ENCODE peak calls at places on chromosome 22, in eight cellular contexts. X is neural progenitor cell; Y is effector memory CD4-positive, alpha-beta T cell; R is naive thymus-derived CD8-positive, alpha-beta T cell; U is activated CD4-positive, alpha-beta T cell treated with anti-CD3 and anti-CD28 coated beads, Interleukin-2, amount 50 U/mL, for 24 hours; Q is neural crest cell; N is uterus; H is ELR. B is an unnamed sample.

GRCh38 chr22:32044913-32045312 is 1.9 kb downstream of the SLC5A1 start:
- DNase-seq in N (peak; percentile 17), Q (no peak), X (no peak), U (no peak), H (no peak), Y (no peak), R (no peak), B (no peak)

GRCh38 chr22:30755760-30756124 is 61.1 kb downstream of the OSBP2 start:
- DNase-seq in U (no peak), H (no peak), N (no peak), Y (no peak), Q (no peak), R (no peak), X (no peak), B (no peak)

GRCh38 chr22:35637254-35637653 is 11.0 kb upstream of the APOL6 start:
- DNase-seq in R (no peak), Y (no peak), Q (no peak), X (peak; percentile 48), U (no peak), H (no peak), N (peak; percentile 11), B (no peak)

GRCh38 chr22:45774016-45774670 is 102.5 kb downstream of the ATXN10 start:
- DNase-seq in Y (no peak), U (no peak), X (no peak), H (no peak), Q (no peak), R (no peak), N (no peak), B (no peak)

GRCh38 chr22:49356428-49356827 is 471.2 kb downstream of the BRD1 start:
- DNase-seq in U (no peak), R (no peak), Q (no peak), N (no peak), Y (no peak), H (no peak), X (no peak), B (no peak)

GRCh38 chr22:48957311-48957986 is 870.2 kb downstream of the BRD1 start:
- DNase-seq in N (no peak), U (no peak), Y (no peak), X (no peak), R (no peak), Q (no peak), H (no peak), B (no peak)

GRCh38 chr22:29782061-29782845 is 15.1 kb downstream of the UQCR10 start:
- DNase-seq in R (no peak), X (no peak), Y (no peak), Q (no peak), U (no peak), N (no peak), H (no peak), B (no peak)

GRCh38 chr22:36331306-36331911 is 56.4 kb downstream of the MYH9 start:
- DNase-seq in U (no peak), Y (peak; percentile 66), R (peak; percentile 41), N (peak; percentile 94), H (peak; percentile 98), Q (no peak), X (no peak), B (no peak)

GRCh38 chr22:49480896-49481650 is 346.6 kb downstream of the BRD1 start:
- DNase-seq in N (no peak), X (no peak), Y (no peak), Q (no peak), H (no peak), U (no peak), R (no peak), B (no peak)

GRCh38 chr22:31199187-31199586 is 12.9 kb upstream of the LIMK2 start:
- DNase-seq in R (no peak), Q (no peak), U (no peak), H (peak; percentile 25), N (no peak), Y (no peak), X (no peak), B (no peak)

GRCh38 chr22:43289976-43290663 is 53.1 kb downstream of the SCUBE1 start:
- DNase-seq in H (peak; percentile 45), Y (no peak), Q (no peak), X (no peak), R (no peak), U (no peak), N (peak; percentile 38), B (no peak)

GRCh38 chr22:37979782-37980181 is 4.6 kb downstream of the SOX10 start:
- DNase-seq in U (no peak), N (no peak), Y (no peak), Q (no peak), X (peak; percentile 74), H (no peak), R (no peak), B (no peak)

GRCh38 chr22:20999350-21000214 is 2.3 kb downstream of the THAP7 start:
- DNase-seq in N (no peak), Q (no peak), X (no peak), R (no peak), Y (no peak), U (no peak), H (no peak), B (no peak)

GRCh38 chr22:43889366-43890253 is 2.2 kb downstream of the PNPLA5 start:
- DNase-seq in H (peak; percentile 58), X (peak; percentile 40), Y (no peak), N (no peak), Q (no peak), R (no peak), U (no peak), B (no peak)

GRCh38 chr22:50723991-50724390 is 14.0 kb upstream of the ACR start:
- DNase-seq in Q (no peak), N (no peak), H (no peak), X (no peak), Y (no peak), R (no peak), U (no peak), B (peak; percentile 15)

GRCh38 chr22:40051322-40051721 is 56.6 kb downstream of the FAM83F start:
- DNase-seq in Q (no peak), X (no peak), N (no peak), R (no peak), Y (no peak), U (no peak), H (no peak), B (no peak)

GRCh38 chr22:25051073-25051472 is 98.6 kb downstream of the KIAA1671 start:
- DNase-seq in Q (no peak), Y (no peak), R (no peak), U (no peak), H (peak; percentile 5), X (no peak), N (no peak), B (no peak)

GRCh38 chr22:25358421-25359170 is 139.2 kb downstream of the CRYBB2 start:
- DNase-seq in H (no peak), R (no peak), X (no peak), Q (no peak), Y (no peak), U (no peak), N (no peak), B (no peak)

GRCh38 chr22:25110596-25110845 is 89.1 kb upstream of the CRYBB3 start:
- DNase-seq in Q (no peak), H (no peak), U (no peak), Y (no peak), X (no peak), R (no peak), N (no peak), B (no peak)

GRCh38 chr22:37060801-37061610 is 9.5 kb downstream of the KCTD17 start:
- DNase-seq in N (no peak), U (peak; percentile 16), Q (no peak), R (no peak), X (no peak), Y (no peak), H (no peak), B (no peak)

GRCh38 chr22:25668437-25668836 is 73.6 kb upstream of the MYO18B start:
- DNase-seq in U (no peak), H (peak; percentile 13), N (peak; percentile 33), Q (no peak), R (no peak), Y (no peak), X (no peak), B (no peak)

GRCh38 chr22:50469377-50470305 is 5.2 kb downstream of the SBF1 start:
- DNase-seq in X (no peak), R (peak; percentile 87), N (no peak), Y (peak; percentile 98), Q (no peak), U (peak; percentile 70), H (peak; percentile 72), B (no peak)

GRCh38 chr22:26835929-26836528 is 178.6 kb downstream of the MIAT start:
- DNase-seq in Y (no peak), Q (peak; percentile 59), X (peak; percentile 94), N (peak; percentile 19), H (peak; percentile 55), R (peak; percentile 9), U (peak; percentile 5), B (peak; percentile 6)

GRCh38 chr22:38109391-38110000 is 988 bp downstream of the BAIAP2L2 start:
- DNase-seq in R (no peak), N (no peak), X (peak; percentile 31), Y (no peak), Q (peak; percentile 41), U (no peak), H (no peak), B (no peak)

GRCh38 chr22:45863981-45864751 is 112.8 kb downstream of the WNT7B start:
- DNase-seq in R (peak; percentile 58), Y (no peak), X (peak; percentile 80), H (peak; percentile 65), U (peak; percentile 63), N (no peak), Q (peak; percentile 93), B (peak; percentile 90)

GRCh38 chr22:23894710-23895598 is 771 bp downstream of the MIF start:
- DNase-seq in X (peak; percentile 90), N (peak; percentile 75), R (peak; percentile 51), Y (peak; percentile 32), H (peak; percentile 90), Q (peak; percentile 50), U (peak; percentile 46), B (peak; percentile 94)

GRCh38 chr22:19844423-19845368 is 10.0 kb downstream of the GNB1L start:
- DNase-seq in H (peak; percentile 81), Q (no peak), X (no peak), R (no peak), Y (no peak), N (peak; percentile 68), U (no peak), B (no peak)

GRCh38 chr22:27692243-27692642 is 109.3 kb downstream of the MN1 start:
- DNase-seq in U (no peak), Q (no peak), R (no peak), X (no peak), Y (no peak), H (peak; percentile 36), N (no peak), B (no peak)

GRCh38 chr22:31951201-31952093 is 7.1 kb downstream of the YWHAH start:
- DNase-seq in X (no peak), Y (no peak), R (no peak), Q (no peak), U (no peak), H (no peak), N (no peak), B (no peak)

B was measured in HAP-1.